ENCODE peak calls at places on chromosomes 13 and 19, in nine cellular contexts. W is tibial nerve; B is CD4-positive, alpha-beta memory T cell; H is lung; U is thoracic aorta; Q is ovary; D is left lung; G is lower lobe of right lung; Y is adrenal gland. C is an unnamed sample. For H3K4me1, the result is how much of the 10 kb centered on the place peaks cover.

GRCh38 chr19:38319421-38320258 is at the start of gene KCNK6:
- DNase-seq in B (peak), H (no peak), W (peak), D (peak), Q (peak), U (no peak), G (peak), Y (no peak), C (peak)

GRCh38 chr13:28964831-28965230 is 144.7 kb downstream of the MTUS2 start:
- DNase-seq in U (no peak), H (no peak), W (no peak), B (no peak), D (no peak), Y (no peak), G (no peak), Q (no peak), C (no peak)

GRCh38 chr19:6891761-6892385 is 4.5 kb downstream of the ADGRE1 start:
- DNase-seq in B (peak), Y (no peak), D (no peak), Q (no peak), G (no peak), U (no peak), W (no peak), H (no peak), C (no peak)

GRCh38 chr13:21058361-21058760 is 3.0 kb downstream of the LATS2 start:
- DNase-seq in G (no peak), W (no peak), Q (no peak), B (no peak), D (no peak), Y (no peak), H (no peak), U (no peak), C (no peak)

GRCh38 chr19:17248011-17248776 is 2.5 kb upstream of the NR2F6 start:
- DNase-seq in B (no peak), U (no peak), Y (no peak), Q (peak), H (no peak), W (no peak), G (no peak), D (no peak), C (no peak)

GRCh38 chr13:21069561-21070004 is 8.2 kb upstream of the LATS2 start:
- DNase-seq in B (no peak), W (peak), U (no peak), G (no peak), Q (no peak), Y (peak), H (no peak), D (no peak), C (no peak)

GRCh38 chr13:48904668-48905290 is 70.9 kb upstream of the FNDC3A start:
- DNase-seq in H (no peak), U (no peak), Q (no peak), W (no peak), Y (no peak), D (no peak), G (no peak), B (no peak), C (no peak)

GRCh38 chr19:17686592-17687042 is 1.5 kb downstream of the UNC13A start:
- DNase-seq in D (no peak), Q (no peak), W (no peak), G (no peak), Y (no peak), H (no peak), U (no peak), B (no peak), C (no peak)

GRCh38 chr13:95704510-95704909 is 27.6 kb downstream of the DNAJC3 start:
- DNase-seq in Q (no peak), G (no peak), D (no peak), U (no peak), B (no peak), Y (no peak), W (no peak), H (no peak), C (no peak)

GRCh38 chr13:60787083-60787482 is 390.1 kb downstream of the TDRD3 start:
- DNase-seq in H (no peak), Q (no peak), G (no peak), W (no peak), D (no peak), U (no peak), B (no peak), Y (no peak), C (no peak)

GRCh38 chr13:24777171-24777570 is 13.2 kb downstream of the RNF17 start:
- DNase-seq in W (no peak), Q (no peak), H (no peak), B (no peak), U (no peak), G (no peak), Y (no peak), D (no peak), C (no peak)

GRCh38 chr19:19502281-19502680 is 13.1 kb downstream of the TSSK6 start:
- DNase-seq in D (no peak), H (no peak), W (no peak), Q (no peak), B (no peak), Y (no peak), G (no peak), U (no peak), C (no peak)

GRCh38 chr13:42152495-42152894 is 104.0 kb downstream of the DGKH start:
- DNase-seq in B (no peak), W (no peak), D (no peak), Q (no peak), H (no peak), G (no peak), Y (no peak), U (no peak), C (no peak)

GRCh38 chr19:42286349-42287016 is 15.4 kb upstream of the PRR19 start:
- DNase-seq in D (no peak), H (no peak), G (no peak), Y (peak), Q (peak), W (no peak), U (no peak), B (no peak), C (peak)

GRCh38 chr19:15995536-15995935 is 46.7 kb downstream of the OR10H4 start:
- DNase-seq in Y (no peak), Q (no peak), H (no peak), U (no peak), G (no peak), B (no peak), W (no peak), D (no peak), C (no peak)

GRCh38 chr13:67932991-67933390 is 702.9 kb upstream of the PCDH9 start:
- DNase-seq in Y (no peak), D (no peak), W (no peak), B (no peak), Q (no peak), U (no peak), H (no peak), G (no peak), C (no peak)

GRCh38 chr13:30585748-30586262 is 31.9 kb upstream of the USPL1 start:
- DNase-seq in Y (peak), H (no peak), G (no peak), Q (no peak), B (no peak), U (no peak), D (no peak), W (no peak), C (peak)

GRCh38 chr13:72097568-72097967 is 230.6 kb upstream of the DACH1 start:
- DNase-seq in W (no peak), H (no peak), Y (no peak), B (no peak), U (no peak), G (no peak), Q (no peak), D (no peak), C (no peak)

GRCh38 chr13:67061750-67062149 is 168.4 kb downstream of the PCDH9 start:
- DNase-seq in Y (no peak), H (no peak), W (no peak), Q (no peak), U (no peak), B (no peak), D (no peak), G (no peak), C (no peak)

GRCh38 chr19:9032136-9032626 is 22.0 kb upstream of the MUC16 start:
- DNase-seq in Y (no peak), D (no peak), H (no peak), B (no peak), G (no peak), W (no peak), U (no peak), Q (no peak), C (peak)

GRCh38 chr13:111304041-111304544 is 16.3 kb upstream of the TEX29 start:
- DNase-seq in Q (peak), D (no peak), H (no peak), U (no peak), W (no peak), Y (no peak), B (no peak), G (no peak), C (no peak)

GRCh38 chr13:89796196-89796595 is 1551.3 kb upstream of the MIR17HG start:
- DNase-seq in G (no peak), W (no peak), D (no peak), U (no peak), Y (no peak), Q (no peak), H (no peak), B (no peak), C (no peak)

GRCh38 chr19:6773323-6773931 is 919 bp downstream of the VAV1 start:
- DNase-seq in B (peak), D (peak), W (no peak), Y (peak), U (no peak), G (peak), H (peak), Q (no peak), C (no peak)

GRCh38 chr13:24050796-24051715 is 109.5 kb upstream of the SPATA13 start:
- DNase-seq in Y (no peak), D (no peak), H (no peak), U (no peak), W (no peak), B (no peak), G (no peak), Q (no peak), C (peak)

GRCh38 chr13:96710166-96710866 is 284.0 kb downstream of the OXGR1 start:
- DNase-seq in Q (no peak), B (no peak), H (no peak), G (no peak), U (no peak), W (no peak), D (no peak), Y (no peak), C (no peak)

GRCh38 chr13:113403255-113404104 is 39.5 kb upstream of the GRTP1 start:
- DNase-seq in Y (no peak), D (peak), G (peak), B (no peak), H (no peak), U (no peak), Q (no peak), W (no peak), C (no peak)
- H3K4me1 ChIP-seq in Y (under half), D (under half), G (under half), B (under half), H (under half), U (under half), Q (under half), W (under half), C (under half)

GRCh38 chr19:56108447-56109195 is 12.5 kb downstream of the ZNF787 start:
- DNase-seq in G (peak), U (no peak), Y (no peak), B (no peak), W (no peak), H (no peak), Q (peak), D (no peak), C (peak)
- H3K4me3 ChIP-seq in G (peak), U (peak), Y (peak), B (no peak), W (peak), H (no peak), Q (peak), D (no peak), C (no peak)

GRCh38 chr13:40973409-40973808 is 45.7 kb downstream of the ELF1 start:
- DNase-seq in Y (no peak), W (no peak), B (no peak), H (no peak), D (no peak), U (no peak), G (no peak), Q (no peak), C (no peak)

GRCh38 chr13:40971321-40971720 is 47.8 kb downstream of the ELF1 start:
- DNase-seq in G (no peak), W (no peak), H (no peak), D (no peak), Y (no peak), B (no peak), U (no peak), Q (no peak), C (peak)

GRCh38 chr13:40975441-40975840 is 43.7 kb downstream of the ELF1 start:
- DNase-seq in U (no peak), W (no peak), D (no peak), B (no peak), H (no peak), Q (no peak), Y (no peak), G (no peak), C (no peak)

GRCh38 chr13:40970803-40971202 is 48.3 kb downstream of the ELF1 start:
- DNase-seq in H (no peak), W (no peak), D (no peak), U (no peak), Y (no peak), G (no peak), B (no peak), Q (no peak), C (no peak)

DNA sequence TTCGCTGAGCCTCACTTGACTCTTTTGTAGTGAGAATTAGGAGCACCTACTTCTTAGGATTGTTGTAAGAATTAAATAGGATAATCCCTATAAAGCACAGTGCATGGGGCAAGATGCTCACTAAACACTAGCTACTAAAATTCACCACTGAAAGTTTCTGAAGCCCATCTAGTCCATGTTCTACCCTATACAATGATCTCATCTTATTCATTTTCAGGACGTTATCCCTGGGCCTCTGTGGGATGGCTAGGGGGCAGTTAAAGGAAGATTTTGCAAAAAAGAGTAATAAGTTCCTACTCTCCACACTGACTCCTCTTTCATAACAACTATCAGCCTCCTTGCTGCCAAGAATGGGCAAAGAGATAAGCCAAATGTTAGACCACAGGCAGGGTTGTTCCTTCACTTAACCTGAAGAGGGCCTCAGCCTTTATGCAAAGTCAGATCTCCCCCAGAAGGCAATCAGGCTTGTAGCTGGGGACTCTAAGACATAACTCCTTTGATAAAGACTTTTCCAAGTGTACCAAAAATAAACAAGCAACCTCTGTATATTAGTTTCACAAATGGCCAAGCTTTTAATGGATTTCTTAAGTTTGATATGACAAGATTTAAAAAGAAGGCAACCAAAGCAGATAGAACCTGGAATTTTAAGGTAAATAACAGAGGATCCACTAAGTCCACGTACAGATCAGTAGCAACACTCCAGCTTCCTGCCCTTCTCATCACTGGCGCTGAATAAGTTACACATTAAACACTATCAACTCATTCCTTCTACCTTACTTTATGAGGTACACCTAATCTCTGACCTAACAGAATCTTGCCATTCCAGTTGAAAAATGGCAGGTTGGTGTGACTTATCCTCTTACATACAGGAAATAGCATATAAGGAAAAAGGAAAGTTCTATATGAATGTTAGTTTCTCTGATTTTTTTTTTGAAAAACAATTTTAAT is 44.4 kb downstream of the ELF1 start:
- DNase-seq in W (no peak), Q (no peak), B (peak), G (no peak), Y (peak), D (no peak), H (no peak), U (no peak), C (no peak)
- H3K4me1 ChIP-seq in W (under half), Q (under half), B (half or more), G (half or more), Y (under half), D (half or more), H (under half), U (half or more), C (half or more)

GRCh38 chr19:40686882-40687524 is 3.4 kb downstream of the NUMBL start:
- DNase-seq in H (no peak), D (peak), G (no peak), Y (no peak), B (no peak), U (no peak), W (no peak), Q (no peak), C (no peak)

GRCh38 chr19:40687525-40688016 is 2.9 kb downstream of the NUMBL start:
- DNase-seq in W (peak), H (peak), G (peak), D (peak), Y (peak), B (no peak), U (peak), Q (peak), C (peak)

GRCh38 chr19:40689339-40690049 is 957 bp downstream of the NUMBL start:
- DNase-seq in Q (peak), W (no peak), U (no peak), Y (no peak), B (no peak), G (no peak), H (no peak), D (peak), C (no peak)

GRCh38 chr19:40688987-40689338 is 1.5 kb downstream of the NUMBL start:
- DNase-seq in U (no peak), B (no peak), G (no peak), H (no peak), D (peak), Q (no peak), Y (no peak), W (no peak), C (no peak)

DNA sequence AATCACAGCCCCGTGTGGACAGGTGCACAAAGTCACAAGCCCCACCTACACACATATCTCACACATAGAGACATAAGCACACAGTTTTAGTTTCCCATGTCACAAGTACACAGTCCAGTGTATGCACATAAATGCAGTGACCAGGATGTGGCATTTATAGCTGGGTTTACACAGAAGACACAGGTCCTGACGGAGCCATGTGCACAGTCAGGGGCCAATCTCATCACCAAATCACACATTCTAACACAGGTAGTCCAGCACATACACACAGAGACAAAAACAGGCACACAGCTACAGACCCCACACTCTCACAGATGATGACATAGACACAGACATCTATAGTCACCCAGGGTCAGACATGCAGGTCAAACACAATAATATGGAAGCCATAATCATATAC is 2.2 kb downstream of the NUMBL start:
- DNase-seq in U (no peak), H (no peak), B (no peak), Q (no peak), Y (no peak), D (peak), G (no peak), W (no peak), C (no peak)
- H3K4me3 ChIP-seq in U (peak), H (no peak), B (no peak), Q (no peak), Y (peak), D (no peak), G (peak), W (peak), C (no peak)

GRCh38 chr19:13095934-13096890 is 6.4 kb downstream of the LYL1 start:
- DNase-seq in W (no peak), G (no peak), H (no peak), D (peak), Y (no peak), B (no peak), U (no peak), Q (peak), C (no peak)
- H3K4me1 ChIP-seq in W (under half), G (half or more), H (under half), D (half or more), Y (under half), B (half or more), U (under half), Q (under half), C (under half)

GRCh38 chr13:46289260-46289955 is 77.7 kb downstream of the LRRC63 start:
- DNase-seq in D (no peak), H (no peak), W (no peak), B (no peak), Q (no peak), Y (no peak), G (no peak), U (no peak), C (no peak)
- H3K4me3 ChIP-seq in D (no peak), H (no peak), W (no peak), B (no peak), Q (no peak), Y (no peak), G (no peak), U (no peak), C (no peak)

DNA sequence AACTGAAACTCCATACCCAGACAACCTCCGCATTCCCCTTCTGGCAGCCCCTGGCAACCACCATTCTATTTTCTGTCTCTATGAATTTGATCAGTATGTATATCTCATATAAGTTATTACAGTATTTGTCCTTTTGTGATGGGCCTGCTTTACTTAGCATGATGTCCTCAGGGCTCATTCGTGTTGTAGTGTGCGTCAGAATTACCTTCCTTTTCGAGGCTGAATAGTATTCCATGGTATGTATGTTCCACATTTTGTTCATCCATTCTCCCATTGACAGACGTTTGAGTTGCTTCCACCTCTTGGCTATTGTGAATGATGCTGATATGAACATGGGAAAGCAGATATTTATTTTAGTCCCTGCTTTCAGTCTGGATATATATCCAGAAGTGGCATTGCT is 5.0 kb downstream of the PLEKHF1 start:
- DNase-seq in Y (no peak), H (no peak), Q (peak), W (no peak), U (no peak), G (no peak), B (no peak), D (no peak), C (no peak)
- H3K4me1 ChIP-seq in Y (under half), H (under half), Q (under half), W (under half), U (under half), G (half or more), B (half or more), D (half or more), C (under half)

C was measured in thyroid gland.